ENCODE peak calls at places on chromosomes 13 and 19, in ten cellular contexts. G is NCI-H524; R is stomach; I is right lobe of liver; V is T-helper 9 cell; W is activated T-cell treated with anti-CD3 and anti-CD28 coated beads, Interleukin-2, amount 50 U/mL, for 1 hour; Z is LoVo; D is choroid plexus epithelial cell; E is hypothalamus; P is NT2/D1. U is an unnamed sample.

GRCh38 chr13:30159446-30159839 is 147.9 kb downstream of the KATNAL1 start:
- DNase-seq in G (no peak), R (no peak), I (no peak), V (no peak), W (no peak), Z (no peak), D (peak), E (no peak), P (no peak), U (peak)

GRCh38 chr13:40377783-40378182 is 288.7 kb downstream of the FOXO1 start:
- DNase-seq in G (no peak), R (no peak), I (no peak), V (no peak), W (no peak), Z (no peak), D (peak), E (no peak), P (no peak), U (no peak)

GRCh38 chr13:47598340-47598911 is 402.6 kb downstream of the SUCLA2 start:
- DNase-seq in G (no peak), R (no peak), I (no peak), V (no peak), W (no peak), Z (peak), D (peak), E (no peak), P (no peak), U (no peak)

GRCh38 chr13:74795526-74795925 is 661.3 kb upstream of the KLF12 start:
- DNase-seq in G (no peak), R (no peak), I (no peak), V (no peak), W (no peak), Z (no peak), D (no peak), E (no peak), P (no peak), U (peak)

GRCh38 chr19:10852098-10852800 is 4.0 kb downstream of the C19orf38 start:
- DNase-seq in G (no peak), R (no peak), I (no peak), V (no peak), W (no peak), Z (no peak), D (peak), E (no peak), P (no peak), U (no peak)

GRCh38 chr13:99151516-99151915 is 49.1 kb upstream of the UBAC2 start:
- DNase-seq in G (no peak), R (no peak), I (no peak), V (no peak), W (no peak), Z (peak), D (peak), E (no peak), P (no peak), U (no peak)

GRCh38 chr19:2779121-2779740 is 3.8 kb downstream of the SGTA start:
- DNase-seq in G (no peak), R (no peak), I (no peak), V (no peak), W (no peak), Z (no peak), D (no peak), E (no peak), P (no peak), U (no peak)

GRCh38 chr13:80787604-80788003 is 446.7 kb upstream of the SPRY2 start:
- DNase-seq in G (no peak), R (no peak), I (no peak), V (no peak), W (no peak), Z (no peak), D (no peak), E (no peak), P (no peak), U (no peak)